ENCODE peak calls at places on chromosomes 16 and 17, in five cellular contexts. Z is mesenteric fat pad; V is breast epithelium; K is stimulated activated CD4-positive, alpha-beta T cell treated with anti-CD3 and anti-CD28 coated beads, TNF-alpha, amount 100 ng/mL, for 48 hours; T is HS-5. B is an unnamed sample.

GRCh38 chr16:14248791-14249190 is 177.7 kb downstream of the MRTFB start:
- DNase-seq in Z (no peak), V (no peak), K (no peak), T (no peak), B (no peak)

GRCh38 chr16:20628213-20628612 is 52.0 kb upstream of the ACSM2B start:
- DNase-seq in Z (no peak), V (no peak), K (no peak), T (no peak), B (no peak)

GRCh38 chr17:71995570-71995969 is 125.2 kb upstream of the SOX9 start:
- DNase-seq in Z (no peak), V (no peak), K (no peak), T (no peak), B (no peak)

GRCh38 chr16:89094252-89094901 is 725 bp downstream of the ACSF3 start:
- DNase-seq in Z (no peak), V (no peak), K (no peak), T (no peak), B (no peak)

GRCh38 chr17:45824901-45825492 is 19.7 kb upstream of the SPPL2C start:
- DNase-seq in Z (no peak), V (no peak), K (no peak), T (no peak), B (no peak)

GRCh38 chr16:69741951-69742904 is 12.5 kb downstream of the NOB1 start:
- DNase-seq in Z (peak), V (peak), K (no peak), T (no peak), B (peak)

GRCh38 chr17:14545156-14545906 is 244.4 kb downstream of the HS3ST3B1 start:
- DNase-seq in Z (no peak), V (no peak), K (no peak), T (no peak), B (no peak)

GRCh38 chr17:19384723-19385391 is 2.1 kb downstream of the MFAP4 start:
- DNase-seq in Z (no peak), V (no peak), K (no peak), T (no peak), B (peak)

GRCh38 chr16:29192329-29193247 is 207.7 kb downstream of the LAT start:
- DNase-seq in Z (peak), V (peak), K (no peak), T (no peak), B (no peak)

GRCh38 chr16:86373502-86373901 is 136.8 kb upstream of the FOXF1 start:
- DNase-seq in Z (no peak), V (no peak), K (no peak), T (no peak), B (no peak)

GRCh38 chr17:75262112-75262606 is 480 bp downstream of the MRPS7 start:
- DNase-seq in Z (no peak), V (no peak), K (no peak), T (no peak), B (no peak)

GRCh38 chr16:1710811-1711507 is 5.0 kb downstream of the MAPK8IP3 start:
- DNase-seq in Z (no peak), V (no peak), K (no peak), T (no peak), B (no peak)

GRCh38 chr17:30375661-30376060 is 3.1 kb upstream of the CPD start:
- DNase-seq in Z (no peak), V (no peak), K (no peak), T (no peak), B (no peak)

GRCh38 chr16:31455601-31456314 is 3.5 kb upstream of the ARMC5 start:
- DNase-seq in Z (no peak), V (no peak), K (no peak), T (no peak), B (no peak)

GRCh38 chr16:886802-887731 is 83.7 kb downstream of the LMF1 start:
- DNase-seq in Z (no peak), V (no peak), K (no peak), T (no peak), B (no peak)

GRCh38 chr17:75476752-75477492 is 20.5 kb downstream of the TMEM94 start:
- DNase-seq in Z (no peak), V (no peak), K (no peak), T (no peak), B (no peak)

GRCh38 chr16:86634290-86634689 is 55.9 kb downstream of the FOXL1 start:
- DNase-seq in Z (no peak), V (no peak), K (no peak), T (no peak), B (no peak)

GRCh38 chr16:56961386-56961785 is 364 bp upstream of the CETP start:
- DNase-seq in Z (no peak), V (no peak), K (no peak), T (no peak), B (no peak)

GRCh38 chr17:1229354-1229890 is 40.8 kb upstream of the BHLHA9 start:
- DNase-seq in Z (peak), V (no peak), K (no peak), T (no peak), B (peak)

GRCh38 chr17:42784811-42785592 is 4.6 kb downstream of the WNK4 start:
- DNase-seq in Z (no peak), V (no peak), K (no peak), T (no peak), B (no peak)